ENCODE peak calls at places on chromosomes 4 and X, in four cellular contexts. One of them, this sample, is unnamed.

GRCh38 chrX:29671426-29671825 is 543.9 kb upstream of the MAGEB2 start:
- DNase-seq in GM12878: no peak
- DNase-seq in HL-60: no peak
- DNase-seq in K562: no peak
- DNase-seq in this sample: no peak

GRCh38 chr4:82951196-82951595 is 50.7 kb downstream of the THAP9 start:
- DNase-seq in GM12878: no peak
- DNase-seq in K562: no peak
- DNase-seq in HL-60: no peak
- DNase-seq in this sample: no peak

GRCh38 chrX:15468036-15468435 is 25.1 kb downstream of the PIR start:
- DNase-seq in HL-60: no peak
- DNase-seq in K562: no peak
- DNase-seq in GM12878: no peak
- DNase-seq in this sample: no peak

GRCh38 chrX:77788050-77788449 is 2.0 kb upstream of the ATRX start:
- DNase-seq in HL-60: no peak
- DNase-seq in GM12878: no peak
- DNase-seq in K562: no peak
- DNase-seq in this sample: no peak

GRCh38 chr4:25021206-25021605 is 9.5 kb downstream of the LGI2 start:
- DNase-seq in K562: no peak
- DNase-seq in GM12878: no peak
- DNase-seq in HL-60: no peak
- DNase-seq in this sample: no peak

GRCh38 chrX:23554304-23554703 is 113.0 kb upstream of the PRDX4 start:
- DNase-seq in K562: peak; percentile 8
- DNase-seq in GM12878: no peak
- DNase-seq in HL-60: no peak
- DNase-seq in this sample: no peak

GRCh38 chr4:158302076-158302866 is 92.0 kb downstream of the TMEM144 start:
- DNase-seq in K562: no peak
- DNase-seq in GM12878: no peak
- DNase-seq in HL-60: no peak
- DNase-seq in this sample: no peak

GRCh38 chr4:94995684-94996394 is 238.1 kb downstream of the BMPR1B start:
- DNase-seq in GM12878: no peak
- DNase-seq in K562: no peak
- DNase-seq in HL-60: no peak
- DNase-seq in this sample: no peak

GRCh38 chr4:105520819-105521790 is 31.3 kb upstream of the ARHGEF38 start:
- DNase-seq in GM12878: peak; percentile 15
- DNase-seq in HL-60: peak; percentile 12
- DNase-seq in K562: peak; percentile 26
- DNase-seq in this sample: peak; percentile 22

GRCh38 chr4:37601527-37601926 is 84.6 kb downstream of the RELL1 start:
- DNase-seq in GM12878: no peak
- DNase-seq in HL-60: peak; percentile 28
- DNase-seq in K562: no peak
- DNase-seq in this sample: no peak

GRCh38 chrX:38111196-38111595 is 104.8 kb downstream of the SYTL5 start:
- DNase-seq in K562: no peak
- DNase-seq in GM12878: no peak
- DNase-seq in HL-60: no peak
- DNase-seq in this sample: no peak

GRCh38 chr4:73001885-73002284 is 67.6 kb downstream of the COX18 start:
- DNase-seq in GM12878: no peak
- DNase-seq in K562: no peak
- DNase-seq in HL-60: no peak
- DNase-seq in this sample: no peak

GRCh38 chrX:69179380-69179911 is 14.2 kb upstream of the PJA1 start:
- DNase-seq in K562: no peak
- DNase-seq in HL-60: no peak
- DNase-seq in GM12878: no peak
- DNase-seq in this sample: no peak

GRCh38 chr4:185849543-185850185 is 37.7 kb upstream of the SORBS2 start:
- DNase-seq in K562: no peak
- DNase-seq in HL-60: no peak
- DNase-seq in GM12878: no peak
- DNase-seq in this sample: no peak

GRCh38 chrX:37652053-37652452 is 33.5 kb upstream of the XK start:
- DNase-seq in K562: no peak
- DNase-seq in HL-60: no peak
- DNase-seq in GM12878: no peak
- DNase-seq in this sample: no peak

GRCh38 chr4:25258980-25259578 is 25.2 kb downstream of the PI4K2B start:
- DNase-seq in HL-60: no peak
- DNase-seq in GM12878: no peak
- DNase-seq in K562: no peak
- DNase-seq in this sample: no peak

GRCh38 chr4:99395595-99396364 is 39.4 kb downstream of the ADH7 start:
- DNase-seq in GM12878: no peak
- DNase-seq in HL-60: no peak
- DNase-seq in K562: no peak
- DNase-seq in this sample: no peak

GRCh38 chr4:122539861-122540465 is 80.9 kb downstream of the IL21 start:
- DNase-seq in GM12878: no peak
- DNase-seq in K562: no peak
- DNase-seq in HL-60: peak; percentile 25
- DNase-seq in this sample: no peak

GRCh38 chr4:72817012-72817411 is 248.0 kb upstream of the ADAMTS3 start:
- DNase-seq in HL-60: no peak
- DNase-seq in K562: no peak
- DNase-seq in GM12878: no peak
- DNase-seq in this sample: no peak

GRCh38 chr4:87657525-87657924 is 7.4 kb downstream of the DMP1 start:
- DNase-seq in GM12878: no peak
- DNase-seq in K562: no peak
- DNase-seq in HL-60: no peak
- DNase-seq in this sample: no peak

GRCh38 chrX:149939271-149940014 is 1.2 kb upstream of the EOLA2 start:
- DNase-seq in K562: peak; percentile 73
- DNase-seq in HL-60: peak; percentile 64
- DNase-seq in GM12878: peak; percentile 30
- DNase-seq in this sample: no peak

GRCh38 chrX:53073115-53073581 is 9.0 kb upstream of the TSPYL2 start:
- DNase-seq in K562: no peak
- DNase-seq in HL-60: no peak
- DNase-seq in GM12878: no peak
- DNase-seq in this sample: no peak

GRCh38 chr4:42150653-42151567 is 1.5 kb downstream of the BEND4 start:
- DNase-seq in K562: no peak
- DNase-seq in GM12878: no peak
- DNase-seq in HL-60: no peak
- DNase-seq in this sample: peak; percentile 48

GRCh38 chrX:121389976-121390709 is 342.7 kb downstream of the GLUD2 start:
- DNase-seq in HL-60: no peak
- DNase-seq in K562: no peak
- DNase-seq in GM12878: no peak
- DNase-seq in this sample: no peak

GRCh38 chr4:83890231-83890630 is 354.3 kb downstream of the GPAT3 start:
- DNase-seq in GM12878: no peak
- DNase-seq in HL-60: no peak
- DNase-seq in K562: no peak
- DNase-seq in this sample: no peak

GRCh38 chrX:84165716-84166115 is 22.3 kb downstream of the RPS6KA6 start:
- DNase-seq in GM12878: no peak
- DNase-seq in HL-60: no peak
- DNase-seq in K562: no peak
- DNase-seq in this sample: no peak

GRCh38 chr4:54082168-54082567 is 17.8 kb upstream of the CHIC2 start:
- DNase-seq in GM12878: no peak
- DNase-seq in HL-60: no peak
- DNase-seq in K562: no peak
- DNase-seq in this sample: no peak

GRCh38 chr4:25440478-25441030 is 63.5 kb downstream of the ANAPC4 start:
- DNase-seq in K562: no peak
- DNase-seq in HL-60: no peak
- DNase-seq in GM12878: no peak
- DNase-seq in this sample: no peak

GRCh38 chrX:129540725-129541184 is 696 bp downstream of the OCRL start:
- DNase-seq in HL-60: peak; percentile 35
- DNase-seq in K562: no peak
- DNase-seq in GM12878: no peak
- DNase-seq in this sample: no peak

GRCh38 chr4:165443276-165443675 is 64.5 kb downstream of the CPE start:
- DNase-seq in K562: no peak
- DNase-seq in HL-60: no peak
- DNase-seq in GM12878: no peak
- DNase-seq in this sample: no peak

GRCh38 chr4:165440415-165440882 is 61.6 kb downstream of the CPE start:
- DNase-seq in K562: no peak
- DNase-seq in HL-60: no peak
- DNase-seq in GM12878: no peak
- DNase-seq in this sample: no peak

GRCh38 chr4:165433529-165433928 is 54.7 kb downstream of the CPE start:
- DNase-seq in K562: no peak
- DNase-seq in GM12878: no peak
- DNase-seq in HL-60: no peak
- DNase-seq in this sample: no peak

GRCh38 chr4:165439981-165440380 is 61.2 kb downstream of the CPE start:
- DNase-seq in HL-60: no peak
- DNase-seq in K562: no peak
- DNase-seq in GM12878: no peak
- DNase-seq in this sample: no peak

DNA sequence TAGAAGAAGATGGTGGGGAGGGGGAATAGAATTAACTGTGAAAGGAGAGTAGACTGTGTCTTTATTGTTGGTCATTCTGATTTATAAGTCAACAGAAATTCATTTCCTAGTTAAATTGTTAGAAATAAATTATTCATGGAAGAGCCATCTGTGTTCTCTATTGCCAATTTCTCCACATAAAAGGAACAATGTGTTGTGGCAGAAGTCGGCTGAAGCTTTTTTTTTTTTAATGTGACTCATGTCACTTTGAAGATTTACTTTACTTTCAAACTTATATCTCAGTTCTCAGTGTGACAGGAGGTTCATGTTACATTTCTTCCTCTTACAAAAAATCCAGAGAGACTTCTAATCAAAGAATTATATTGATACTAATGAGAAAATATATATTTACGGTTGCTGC is 60.5 kb downstream of the CPE start:
- DNase-seq in HL-60: no peak
- DNase-seq in K562: no peak
- DNase-seq in GM12878: no peak
- DNase-seq in this sample: no peak
- TF ChIP-seq POLR2AphosphoS5 in HL-60: no peak
- TF ChIP-seq POLR2AphosphoS5 in K562: no peak
- TF ChIP-seq POLR2AphosphoS5 in GM12878: no peak
- TF ChIP-seq POLR2AphosphoS5 in this sample: no peak

GRCh38 chr4:147515220-147515936 is 34.5 kb downstream of the EDNRA start:
- DNase-seq in GM12878: no peak
- DNase-seq in HL-60: no peak
- DNase-seq in K562: no peak
- DNase-seq in this sample: no peak
- TF ChIP-seq SPI1 in GM12878: no peak
- TF ChIP-seq SPI1 in HL-60: no peak
- TF ChIP-seq SPI1 in K562: no peak
- TF ChIP-seq SPI1 in this sample: no peak

GRCh38 chr4:93289241-93289640 is 539.3 kb upstream of the ATOH1 start:
- DNase-seq in GM12878: no peak
- DNase-seq in K562: no peak
- DNase-seq in HL-60: no peak
- DNase-seq in this sample: no peak
- TF ChIP-seq POLR2AphosphoS5 in GM12878: no peak
- TF ChIP-seq POLR2AphosphoS5 in K562: no peak
- TF ChIP-seq POLR2AphosphoS5 in HL-60: no peak
- TF ChIP-seq POLR2AphosphoS5 in this sample: no peak

DNA sequence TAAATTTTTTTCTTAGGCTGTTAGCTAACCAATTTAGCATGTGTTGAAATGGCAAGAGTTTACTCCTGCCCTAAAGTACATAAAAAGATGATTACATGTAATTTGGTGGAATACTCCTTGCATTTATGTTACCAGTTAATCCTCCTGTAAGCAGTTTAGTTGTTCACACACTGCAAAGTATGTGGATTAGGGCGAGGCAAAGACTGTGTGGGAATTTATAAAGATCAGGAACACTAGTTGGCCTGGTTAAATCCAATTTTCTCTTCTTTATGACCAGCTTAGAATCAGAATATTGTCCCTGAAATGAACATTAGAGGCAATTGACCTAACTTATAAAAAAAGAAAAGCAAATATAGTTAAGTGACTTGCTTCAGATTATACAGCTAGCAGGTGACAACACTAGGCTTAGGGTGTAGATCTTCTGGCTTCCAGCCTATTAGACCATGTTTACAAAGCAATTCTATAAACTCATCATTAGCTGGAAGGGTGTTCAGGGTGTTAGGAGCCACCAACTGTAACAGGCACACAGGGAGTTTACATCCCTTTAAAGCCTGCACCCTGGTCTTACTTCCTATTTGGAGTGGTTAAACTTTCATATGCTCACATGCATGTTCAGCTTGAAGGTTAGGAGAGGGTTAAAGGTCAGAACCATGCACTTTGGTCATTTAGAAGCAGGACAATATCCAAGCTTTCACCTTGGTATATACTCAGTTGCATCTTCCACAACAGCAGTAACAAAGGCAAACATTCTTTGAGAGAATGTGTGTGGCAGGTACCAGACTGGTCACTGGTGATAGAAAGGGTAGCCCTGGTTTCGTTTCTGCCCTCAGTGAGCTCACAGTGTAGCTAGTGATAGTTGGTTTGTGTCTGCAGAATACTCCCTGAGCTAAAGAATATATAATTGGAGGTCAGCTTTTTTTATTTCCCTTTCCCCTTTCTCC is 72.6 kb downstream of the GC start:
- DNase-seq in K562: no peak
- DNase-seq in HL-60: no peak
- DNase-seq in GM12878: no peak
- DNase-seq in this sample: no peak
- TF ChIP-seq SPI1 in K562: no peak
- TF ChIP-seq SPI1 in HL-60: no peak
- TF ChIP-seq SPI1 in GM12878: no peak
- TF ChIP-seq SPI1 in this sample: no peak

DNA sequence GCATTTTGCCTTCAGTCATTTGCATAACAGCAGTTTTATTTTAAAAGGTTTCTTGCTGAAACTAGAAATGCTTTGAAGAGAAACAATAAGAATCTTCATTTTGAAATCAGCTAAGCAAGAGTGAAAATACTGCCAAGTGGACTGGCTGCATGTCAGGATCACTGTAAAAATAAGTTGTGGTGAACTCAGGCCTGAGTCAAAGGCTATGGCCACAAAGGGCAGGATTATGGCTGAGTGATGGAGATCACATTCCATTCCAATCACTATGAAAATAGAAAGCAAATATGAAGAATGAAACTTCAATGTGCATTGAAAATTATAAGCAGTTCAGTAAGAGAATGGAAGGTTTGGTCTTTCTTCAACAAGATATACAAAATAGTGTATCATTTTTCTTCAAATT is 224.5 kb downstream of the PCDH18 start:
- DNase-seq in HL-60: no peak
- DNase-seq in GM12878: no peak
- DNase-seq in K562: no peak
- DNase-seq in this sample: no peak
- TF ChIP-seq POLR2AphosphoS5 in HL-60: no peak
- TF ChIP-seq POLR2AphosphoS5 in GM12878: no peak
- TF ChIP-seq POLR2AphosphoS5 in K562: no peak
- TF ChIP-seq POLR2AphosphoS5 in this sample: no peak

This sample was measured in GM12891.